ENCODE peak calls at places on chromosomes 13 and 19, in four cellular contexts. D is GM12865, W is AG09309, T is PC-9. V is an unnamed sample.

GRCh38 chr13:108155185-108156106 is 59.9 kb downstream of the LIG4 start:
- DNase-seq in W (peak), T (peak), D (peak), V (no peak)

GRCh38 chr19:53112286-53112685 is 9.1 kb upstream of the ZNF160 start:
- DNase-seq in D (no peak), T (no peak), W (no peak), V (no peak)

GRCh38 chr13:108566413-108567170 is 62.8 kb upstream of the MYO16 start:
- DNase-seq in T (no peak), D (no peak), W (no peak), V (no peak)

GRCh38 chr13:34701919-34702318 is 240.2 kb upstream of the NBEA start:
- DNase-seq in D (no peak), W (no peak), T (no peak), V (no peak)

GRCh38 chr19:41219924-41220567 is 1.0 kb downstream of the AXL start:
- DNase-seq in W (no peak), T (peak), D (no peak), V (no peak)

GRCh38 chr19:15264061-15264932 is 32.0 kb upstream of the EPHX3 start:
- DNase-seq in W (no peak), T (peak), D (peak), V (peak)

GRCh38 chr13:44921931-44922758 is 67.1 kb downstream of the NUFIP1 start:
- DNase-seq in W (peak), T (peak), D (no peak), V (no peak)

GRCh38 chr13:95704510-95704909 is 27.6 kb downstream of the DNAJC3 start:
- DNase-seq in D (no peak), W (no peak), T (no peak), V (no peak)

GRCh38 chr19:16078759-16079707 is 2.7 kb downstream of the TPM4 start:
- DNase-seq in T (peak), W (peak), D (peak), V (no peak)

GRCh38 chr19:36876993-36877938 is 26.6 kb downstream of the ZNF345 start:
- DNase-seq in D (no peak), T (no peak), W (no peak), V (no peak)

GRCh38 chr13:19185865-19186645 is 4.4 kb upstream of the TUBA3C start:
- DNase-seq in W (no peak), T (no peak), D (peak), V (no peak)

GRCh38 chr13:102317593-102317992 is 84.3 kb downstream of the FGF14 start:
- DNase-seq in T (no peak), D (no peak), W (no peak), V (no peak)

GRCh38 chr13:30607908-30608307 is 9.8 kb upstream of the USPL1 start:
- DNase-seq in T (no peak), D (peak), W (no peak), V (no peak)

GRCh38 chr13:79859756-79860155 is 378.8 kb downstream of the NDFIP2 start:
- DNase-seq in T (no peak), D (no peak), W (no peak), V (no peak)

GRCh38 chr13:51999525-51999924 is 11.7 kb downstream of the ATP7B start:
- DNase-seq in D (no peak), T (no peak), W (no peak), V (no peak)

GRCh38 chr13:79480954-79481684 is at the start of gene NDFIP2:
- DNase-seq in W (no peak), D (peak), T (peak), V (peak)

GRCh38 chr13:63463782-63464610 is 2048.3 kb upstream of the PCDH20 start:
- DNase-seq in D (peak), T (no peak), W (no peak), V (no peak)

GRCh38 chr13:74406439-74406838 is 272.2 kb upstream of the KLF12 start:
- DNase-seq in W (no peak), T (no peak), D (no peak), V (no peak)

GRCh38 chr19:38073806-38074685 is 150.0 kb downstream of the DPF1 start:
- DNase-seq in W (no peak), D (no peak), T (no peak), V (no peak)

GRCh38 chr19:3442487-3443071 is 37.7 kb downstream of the SMIM24 start:
- DNase-seq in W (no peak), D (no peak), T (no peak), V (no peak)

GRCh38 chr13:40624338-40624737 is 42.1 kb downstream of the FOXO1 start:
- DNase-seq in T (no peak), W (peak), D (no peak), V (no peak)

GRCh38 chr13:98998831-98999634 is 21.2 kb upstream of the DOCK9 start:
- DNase-seq in T (no peak), D (peak), W (no peak), V (no peak)

GRCh38 chr19:42601811-42602443 is 7.2 kb upstream of the CEACAM8 start:
- DNase-seq in D (peak), W (no peak), T (peak), V (no peak)

GRCh38 chr19:12730054-12730453 is 4.4 kb downstream of the TRIR start:
- DNase-seq in W (no peak), D (no peak), T (no peak), V (no peak)

GRCh38 chr13:85266771-85267170 is 532.4 kb downstream of the SLITRK6 start:
- DNase-seq in T (no peak), D (no peak), W (no peak), V (no peak)

GRCh38 chr13:21365574-21365973 is 93.5 kb downstream of the ZDHHC20 start:
- DNase-seq in D (no peak), T (no peak), W (no peak), V (no peak)

GRCh38 chr19:33449799-33450198 is 71.8 kb downstream of the PEPD start:
- DNase-seq in W (no peak), D (no peak), T (no peak), V (no peak)

GRCh38 chr19:15584541-15585115 is 30.4 kb upstream of the CYP4F8 start:
- DNase-seq in W (peak), T (peak), D (peak), V (no peak)

GRCh38 chr13:100139822-100140221 is 50.9 kb downstream of the PCCA start:
- DNase-seq in W (no peak), T (no peak), D (no peak), V (no peak)

GRCh38 chr13:90154311-90154960 is 1193.1 kb upstream of the MIR17HG start:
- DNase-seq in D (no peak), T (no peak), W (no peak), V (no peak)

GRCh38 chr19:12838182-12838890 is at the start of gene MAST1:
- DNase-seq in D (peak), T (peak), W (no peak), V (peak)

GRCh38 chr13:38763446-38764381 is 76.8 kb downstream of the FREM2 start:
- DNase-seq in T (no peak), W (no peak), D (peak), V (no peak)

GRCh38 chr19:34075661-34076091 is 96.6 kb upstream of the LSM14A start:
- DNase-seq in D (no peak), W (no peak), T (no peak), V (no peak)

GRCh38 chr13:40578055-40578454 is 88.4 kb downstream of the FOXO1 start:
- DNase-seq in T (no peak), D (no peak), W (no peak), V (no peak)

DNA sequence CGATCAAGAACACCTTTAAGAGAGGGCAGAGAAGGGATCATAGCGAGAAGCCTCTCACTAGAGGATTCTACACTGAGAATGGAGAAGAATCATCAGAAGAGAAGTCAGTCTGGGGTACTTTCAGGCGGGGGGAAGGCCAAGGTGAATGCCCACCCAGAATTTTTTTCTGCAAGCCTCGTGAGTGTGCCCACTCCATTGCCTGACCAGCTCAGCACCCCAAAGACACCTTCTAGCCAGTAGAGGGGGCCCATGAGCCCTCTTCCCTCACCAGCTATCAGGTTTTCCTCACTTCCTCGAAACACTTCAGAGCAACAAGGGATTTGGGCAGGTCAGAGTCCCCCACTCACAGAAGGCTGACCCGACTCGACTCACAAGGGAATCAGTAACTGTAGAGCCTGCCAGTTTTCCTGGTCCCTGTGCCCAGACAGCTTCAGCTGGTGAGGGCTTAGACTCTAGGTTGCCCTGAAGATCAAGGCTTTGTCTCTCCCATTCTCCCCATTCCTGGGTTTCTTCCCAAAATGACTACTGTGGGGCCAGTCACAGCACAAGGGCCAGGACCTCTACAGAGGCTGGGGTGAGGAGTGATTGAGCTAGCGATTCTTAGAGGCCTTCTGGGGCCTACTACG is 18.4 kb downstream of the NLRP13 start:
- DNase-seq in D (peak), T (peak), W (no peak), V (no peak)
- TF ChIP-seq CTCF in D (peak), T (peak), W (no peak), V (no peak)

GRCh38 chr13:27712421-27712820 is 79.9 kb upstream of the GSX1 start:
- DNase-seq in W (no peak), T (no peak), D (no peak), V (no peak)
- TF ChIP-seq CTCF in W (peak), T (peak), D (peak), V (peak)

GRCh38 chr13:110645750-110646149 is 30.4 kb downstream of the NAXD start:
- DNase-seq in W (no peak), D (no peak), T (no peak), V (no peak)

GRCh38 chr13:110643324-110643723 is 28.0 kb downstream of the NAXD start:
- DNase-seq in D (no peak), T (no peak), W (no peak), V (no peak)

GRCh38 chr13:110646442-110647364 is 31.4 kb downstream of the NAXD start:
- DNase-seq in T (no peak), D (no peak), W (no peak), V (no peak)

GRCh38 chr13:110643768-110644421 is 28.6 kb downstream of the NAXD start:
- DNase-seq in D (no peak), T (no peak), W (no peak), V (no peak)

GRCh38 chr13:110644892-110645521 is 29.7 kb downstream of the NAXD start:
- DNase-seq in W (peak), T (no peak), D (peak), V (no peak)
- TF ChIP-seq CTCF in W (peak), T (no peak), D (peak), V (peak)

GRCh38 chr19:35736913-35737886 is 5.1 kb downstream of the IGFLR1 start:
- DNase-seq in W (no peak), T (no peak), D (no peak), V (no peak)
- TF ChIP-seq CTCF in W (peak), T (peak), D (peak), V (peak)

DNA sequence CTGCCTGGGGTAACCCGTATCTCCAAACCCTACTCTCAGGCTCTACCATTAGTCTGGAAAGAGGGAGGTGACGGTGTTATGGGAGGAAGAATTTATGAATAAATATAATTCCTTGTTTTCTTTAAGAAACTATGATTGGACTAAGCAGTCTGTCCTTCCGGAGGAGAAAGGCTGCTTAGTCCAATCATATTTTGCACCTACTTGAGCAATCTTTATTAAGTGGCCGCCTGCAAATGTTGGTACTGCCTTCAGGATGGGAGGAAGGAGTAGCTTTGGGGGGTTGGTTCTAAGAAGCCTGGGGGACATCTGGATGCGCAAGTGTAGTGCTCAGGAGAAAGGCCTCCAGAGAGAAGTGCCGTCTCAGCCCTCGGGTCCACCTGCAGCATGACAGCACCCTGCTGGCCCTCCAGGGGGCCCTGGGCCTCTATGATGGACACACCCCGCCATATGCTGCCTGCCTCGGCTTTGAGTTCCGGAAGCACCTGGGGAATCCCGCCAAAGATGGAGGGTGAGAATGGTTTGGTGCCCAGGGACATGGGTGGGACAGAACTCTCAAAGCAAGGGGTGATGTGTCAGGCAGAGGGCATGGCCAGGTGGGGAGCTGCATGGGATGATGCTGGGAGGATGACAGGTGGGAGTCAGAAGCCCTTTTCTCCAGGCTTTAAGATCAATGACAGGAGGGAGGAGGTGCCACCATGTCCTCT is 4.0 kb downstream of the ACP4 start:
- DNase-seq in W (no peak), T (no peak), D (peak), V (no peak)
- TF ChIP-seq CTCF in W (no peak), T (no peak), D (peak), V (no peak)